ENCODE peak calls at places on chromosomes 1 and 21, in six cellular contexts. R is MM.1S, J is cardiac muscle cell, W is stomach, C is IMR-90, I is ovary. S is an unnamed sample.
A peak's percentile ranks its signal among the peaks of the same experiment; 100 is the strongest.

GRCh38 chr1:10829965-10830515 is 33.6 kb upstream of the CASZ1 start:
- DNase-seq in R (no peak), J (no peak), W (no peak), C (no peak), I (no peak), S (no peak)

GRCh38 chr1:12480031-12480430 is 138.0 kb downstream of the DHRS3 start:
- DNase-seq in R (no peak), J (no peak), W (no peak), C (no peak), I (no peak), S (no peak)

GRCh38 chr1:44696789-44697188 is 22.3 kb downstream of the ARMH1 start:
- DNase-seq in R (no peak), J (no peak), W (no peak), C (no peak), I (no peak), S (no peak)

GRCh38 chr1:58755468-58755872 is 28.4 kb downstream of the JUN start:
- DNase-seq in R (no peak), J (peak; percentile 99), W (peak; percentile 38), C (peak; percentile 100), I (peak; percentile 68), S (peak; percentile 39)

GRCh38 chr1:22123901-22124404 is 18.9 kb downstream of the WNT4 start:
- DNase-seq in R (no peak), J (no peak), W (no peak), C (no peak), I (no peak), S (no peak)

GRCh38 chr1:216210081-216210480 is 213.2 kb downstream of the USH2A start:
- DNase-seq in R (no peak), J (no peak), W (no peak), C (peak; percentile 69), I (no peak), S (no peak)

GRCh38 chr1:229223498-229223897 is 47.4 kb upstream of the RAB4A start:
- DNase-seq in R (no peak), J (no peak), W (peak; percentile 77), C (no peak), I (no peak), S (no peak)

GRCh38 chr21:42040411-42041180 is 30.4 kb upstream of the ZBTB21 start:
- DNase-seq in R (no peak), J (peak; percentile 97), W (no peak), C (peak; percentile 100), I (peak; percentile 56), S (no peak)

GRCh38 chr1:88935522-88936222 is 44.3 kb upstream of the GTF2B start:
- DNase-seq in R (peak; percentile 47), J (peak; percentile 64), W (no peak), C (peak; percentile 52), I (no peak), S (peak; percentile 1)

GRCh38 chr1:111656093-111657017 is 36.8 kb downstream of the RAP1A start:
- DNase-seq in R (peak; percentile 18), J (peak; percentile 68), W (no peak), C (peak; percentile 66), I (peak; percentile 64), S (no peak)

GRCh38 chr1:214296860-214297699 is 16.1 kb downstream of the SMYD2 start:
- DNase-seq in R (peak; percentile 32), J (no peak), W (no peak), C (peak; percentile 90), I (no peak), S (no peak)

GRCh38 chr1:201499795-201500669 is 6.9 kb downstream of the CSRP1 start:
- DNase-seq in R (no peak), J (peak; percentile 72), W (no peak), C (no peak), I (no peak), S (no peak)

GRCh38 chr1:178052650-178053461 is 41.0 kb upstream of the RASAL2 start:
- DNase-seq in R (no peak), J (peak; percentile 57), W (no peak), C (peak; percentile 27), I (no peak), S (no peak)

GRCh38 chr1:11530731-11531311 is 51.9 kb downstream of the DISP3 start:
- DNase-seq in R (no peak), J (no peak), W (no peak), C (no peak), I (no peak), S (no peak)

GRCh38 chr1:40030528-40031135 is 9.9 kb upstream of the CAP1 start:
- DNase-seq in R (no peak), J (peak; percentile 57), W (no peak), C (peak; percentile 65), I (no peak), S (no peak)

GRCh38 chr1:54806931-54807611 is 5.9 kb upstream of the TTC22 start:
- DNase-seq in R (no peak), J (no peak), W (peak; percentile 64), C (peak; percentile 11), I (no peak), S (no peak)

GRCh38 chr1:168360151-168360550 is 79.5 kb downstream of the TBX19 start:
- DNase-seq in R (no peak), J (peak; percentile 66), W (no peak), C (no peak), I (no peak), S (no peak)

GRCh38 chr1:217191441-217191840 is 439.4 kb downstream of the GPATCH2 start:
- DNase-seq in R (no peak), J (no peak), W (no peak), C (no peak), I (no peak), S (no peak)

GRCh38 chr1:2835650-2836159 is 34.2 kb upstream of the TTC34 start:
- DNase-seq in R (no peak), J (no peak), W (no peak), C (no peak), I (no peak), S (no peak)

GRCh38 chr1:2834741-2835564 is 33.5 kb upstream of the TTC34 start:
- DNase-seq in R (no peak), J (no peak), W (no peak), C (no peak), I (no peak), S (no peak)

GRCh38 chr1:2836333-2836970 is 35.0 kb upstream of the TTC34 start:
- DNase-seq in R (no peak), J (no peak), W (no peak), C (no peak), I (no peak), S (no peak)

GRCh38 chr1:2837823-2838222 is 36.3 kb upstream of the TTC34 start:
- DNase-seq in R (no peak), J (no peak), W (no peak), C (no peak), I (no peak), S (no peak)

GRCh38 chr1:2837316-2837715 is 35.8 kb upstream of the TTC34 start:
- DNase-seq in R (no peak), J (no peak), W (no peak), C (no peak), I (no peak), S (no peak)
- H3K9me3 ChIP-seq in R (no peaks in the 10 kb centered on the region), J (no peaks in the 10 kb centered on the region), W (no peaks in the 10 kb centered on the region), C (peaks cover 47% of the 10 kb centered on the region), I (no peaks in the 10 kb centered on the region), S (no peaks in the 10 kb centered on the region)

GRCh38 chr1:155725142-155725541 is 36.3 kb downstream of the DAP3 start:
- DNase-seq in R (no peak), J (no peak), W (no peak), C (no peak), I (no peak), S (no peak)

DNA sequence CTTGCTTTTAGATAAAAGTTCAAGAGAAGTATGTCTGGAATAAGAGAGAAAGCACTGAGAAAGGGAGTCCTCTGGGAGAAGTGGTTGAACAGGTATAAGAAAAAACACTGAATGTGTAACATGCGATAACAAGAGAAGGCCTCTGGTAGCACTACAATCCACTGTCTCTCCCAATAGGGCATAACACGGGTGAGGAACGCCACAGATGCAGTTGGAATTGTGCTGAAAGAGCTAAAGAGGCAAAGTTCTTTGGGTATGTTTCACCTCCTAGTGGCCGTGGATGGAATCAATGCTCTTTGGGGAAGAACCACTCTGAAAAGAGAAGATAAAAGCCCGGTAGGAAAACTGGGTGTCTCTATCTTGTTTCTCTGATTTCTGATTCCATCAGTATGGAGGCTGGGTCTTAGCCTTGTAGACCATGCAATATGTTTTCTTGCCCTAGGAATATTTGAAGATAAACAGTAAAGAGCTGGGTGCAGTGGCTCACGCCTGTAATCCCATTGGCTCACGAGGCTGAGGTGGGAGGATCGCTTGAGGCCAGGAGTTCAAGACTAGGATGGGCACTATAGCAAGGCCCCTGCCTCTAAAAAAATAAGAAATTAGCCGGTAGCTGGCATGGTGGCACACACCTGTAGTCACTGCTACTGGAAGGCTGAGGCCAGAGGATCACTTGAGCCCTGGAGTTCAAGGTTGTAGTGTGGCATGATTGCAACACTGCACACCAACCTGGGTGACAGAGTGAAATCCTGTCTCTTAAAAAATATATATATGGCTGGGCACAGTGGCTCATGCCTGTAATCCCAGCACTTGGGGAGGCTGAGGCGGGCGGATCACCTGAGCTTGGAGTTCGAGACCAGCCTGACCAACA is 40.4 kb downstream of the DAP3 start:
- DNase-seq in R (peak; percentile 66), J (peak; percentile 81), W (peak; percentile 60), C (peak; percentile 69), I (peak; percentile 49), S (no peak)
- H3K36me3 ChIP-seq in R (peaks cover 13% of the 10 kb centered on the region), J (peaks cover 3% of the 10 kb centered on the region), W (peaks cover 81% of the 10 kb centered on the region), C (peaks cover 32% of the 10 kb centered on the region), I (no peaks in the 10 kb centered on the region), S (peaks cover 23% of the 10 kb centered on the region)

GRCh38 chr1:230231739-230232075 is 164.7 kb downstream of the GALNT2 start:
- DNase-seq in R (no peak), J (peak; percentile 85), W (peak; percentile 84), C (peak; percentile 60), I (peak; percentile 77), S (no peak)
- H3K27ac ChIP-seq in R (no peak overlapping the region), J (no peak overlapping the region), W (peak overlapping the region; percentile 25), C (no peak overlapping the region), I (no peak overlapping the region), S (no peak overlapping the region)

GRCh38 chr1:152510503-152510902 is at the start of gene LCE5A:
- DNase-seq in R (no peak), J (no peak), W (no peak), C (no peak), I (no peak), S (no peak)

GRCh38 chr1:152511596-152511995 is 993 bp downstream of the LCE5A start:
- DNase-seq in R (no peak), J (no peak), W (no peak), C (no peak), I (no peak), S (no peak)

GRCh38 chr1:152502496-152503180 is 8.0 kb upstream of the LCE5A start:
- DNase-seq in R (no peak), J (peak; percentile 22), W (no peak), C (no peak), I (no peak), S (no peak)

GRCh38 chr1:152505083-152505482 is 5.5 kb upstream of the LCE5A start:
- DNase-seq in R (no peak), J (no peak), W (no peak), C (no peak), I (no peak), S (no peak)

DNA sequence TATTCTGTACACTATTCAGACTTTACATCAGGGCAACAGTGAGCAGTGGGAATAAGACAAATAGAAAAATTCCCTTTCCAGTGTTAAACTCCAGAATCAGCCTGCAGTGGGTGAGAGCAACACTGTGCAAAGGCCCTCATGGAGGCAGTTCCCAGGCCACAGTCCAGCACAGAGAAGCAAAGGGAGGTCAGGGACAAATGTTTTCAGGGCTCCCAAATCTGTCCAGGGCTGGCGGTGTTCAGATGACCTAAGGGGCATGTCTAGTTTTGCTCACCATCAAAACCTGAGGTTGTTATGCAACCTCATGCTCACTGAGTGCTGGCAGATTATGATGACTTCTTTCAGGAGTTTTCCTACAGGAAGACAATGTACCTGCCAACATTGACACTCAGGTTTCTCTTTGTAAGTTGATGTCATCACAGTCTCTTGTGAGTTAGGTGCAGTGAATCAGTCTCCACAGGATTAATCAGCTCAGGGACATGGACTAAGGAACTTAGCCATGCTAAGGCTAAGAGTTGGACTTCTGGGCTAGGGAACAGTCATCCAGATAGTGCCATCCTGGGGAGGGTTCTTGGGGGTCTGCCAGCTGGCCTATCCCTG is 3.6 kb upstream of the LCE5A start:
- DNase-seq in R (no peak), J (no peak), W (no peak), C (no peak), I (no peak), S (no peak)
- H3K9me3 ChIP-seq in R (no peaks in the 10 kb centered on the region), J (no peaks in the 10 kb centered on the region), W (no peaks in the 10 kb centered on the region), C (no peaks in the 10 kb centered on the region), I (no peaks in the 10 kb centered on the region), S (no peaks in the 10 kb centered on the region)